ENCODE peak calls at places on chromosomes 1 and 21, in nine cellular contexts. O is body of pancreas, Y is fibroblast of lung, P is adipocyte, U is SK-N-SH, V is lower lobe of right lung, A is tibial artery, X is pancreas, J is HAP-1. I is an unnamed sample. For H3K27me3, the result is how much of the 10 kb centered on the place peaks cover.

GRCh38 chr1:10429868-10430215 is 391 bp upstream of the CENPS start:
- DNase-seq in O (no peak), Y (peak), P (no peak), U (peak), V (no peak), A (no peak), X (no peak), J (no peak), I (no peak)

GRCh38 chr1:50917128-50917795 is 42.8 kb downstream of the FAF1 start:
- DNase-seq in O (no peak), Y (no peak), P (no peak), U (no peak), V (no peak), A (no peak), X (no peak), J (no peak), I (no peak)

GRCh38 chr1:183023146-183023600 is at the start of gene LAMC1:
- DNase-seq in O (peak), Y (peak), P (peak), U (peak), V (peak), A (peak), X (peak), J (peak), I (no peak)

GRCh38 chr1:68116643-68117235 is 66.3 kb upstream of the DIRAS3 start:
- DNase-seq in O (peak), Y (peak), P (peak), U (peak), V (no peak), A (no peak), X (peak), J (peak), I (no peak)

GRCh38 chr1:234214911-234215892 is 158.1 kb upstream of the COA6 start:
- DNase-seq in O (peak), Y (no peak), P (no peak), U (no peak), V (peak), A (no peak), X (peak), J (no peak), I (no peak)

GRCh38 chr1:111596499-111596898 is 23.1 kb upstream of the RAP1A start:
- DNase-seq in O (no peak), Y (no peak), P (no peak), U (no peak), V (no peak), A (no peak), X (no peak), J (no peak), I (no peak)

GRCh38 chr1:39132505-39133339 is 71.8 kb upstream of the MACF1 start:
- DNase-seq in O (peak), Y (peak), P (no peak), U (peak), V (peak), A (peak), X (peak), J (no peak), I (no peak)

GRCh38 chr1:234915923-234916675 is 212.5 kb downstream of the TOMM20 start:
- DNase-seq in O (peak), Y (no peak), P (no peak), U (no peak), V (no peak), A (peak), X (peak), J (peak), I (no peak)

GRCh38 chr1:43464840-43465693 is 11.3 kb upstream of the HYI start:
- DNase-seq in O (no peak), Y (no peak), P (no peak), U (peak), V (no peak), A (no peak), X (no peak), J (no peak), I (no peak)

GRCh38 chr1:109361649-109362048 is 36.1 kb downstream of the SORT1 start:
- DNase-seq in O (no peak), Y (peak), P (no peak), U (no peak), V (no peak), A (no peak), X (no peak), J (no peak), I (no peak)

GRCh38 chr1:51570063-51570720 is 46.7 kb upstream of the OSBPL9 start:
- DNase-seq in O (no peak), Y (no peak), P (no peak), U (no peak), V (no peak), A (no peak), X (no peak), J (no peak), I (no peak)

GRCh38 chr1:31416101-31416736 is 3.2 kb downstream of the SERINC2 start:
- DNase-seq in O (peak), Y (no peak), P (no peak), U (no peak), V (no peak), A (no peak), X (peak), J (no peak), I (no peak)

GRCh38 chr1:169236880-169237279 is 130.4 kb downstream of the ATP1B1 start:
- DNase-seq in O (no peak), Y (no peak), P (no peak), U (no peak), V (no peak), A (no peak), X (no peak), J (no peak), I (no peak)

GRCh38 chr1:85314726-85315125 is 38.3 kb upstream of the BCL10 start:
- DNase-seq in O (no peak), Y (no peak), P (peak), U (no peak), V (no peak), A (no peak), X (no peak), J (no peak), I (no peak)

GRCh38 chr1:27672750-27673112 is 739 bp upstream of the IFI6 start:
- DNase-seq in O (no peak), Y (peak), P (peak), U (no peak), V (no peak), A (no peak), X (no peak), J (no peak), I (no peak)

GRCh38 chr1:228830954-228831481 is 95.7 kb downstream of the RHOU start:
- DNase-seq in O (peak), Y (peak), P (peak), U (no peak), V (no peak), A (no peak), X (no peak), J (no peak), I (no peak)

GRCh38 chr21:36704281-36704957 is 5.5 kb downstream of the SIM2 start:
- DNase-seq in O (no peak), Y (no peak), P (no peak), U (peak), V (no peak), A (no peak), X (no peak), J (no peak), I (peak)

GRCh38 chr1:178693368-178693767 is 31.7 kb upstream of the RALGPS2 start:
- DNase-seq in O (no peak), Y (peak), P (peak), U (no peak), V (no peak), A (no peak), X (no peak), J (no peak), I (no peak)

GRCh38 chr1:93659805-93660479 is 21.7 kb downstream of the BCAR3 start:
- DNase-seq in O (no peak), Y (peak), P (peak), U (peak), V (no peak), A (peak), X (no peak), J (no peak), I (peak)

GRCh38 chr1:81410919-81411318 is 389.8 kb upstream of the ADGRL2 start:
- DNase-seq in O (no peak), Y (no peak), P (no peak), U (no peak), V (no peak), A (no peak), X (no peak), J (no peak), I (no peak)

GRCh38 chr21:31558839-31559367 is 100.6 kb upstream of the SOD1 start:
- DNase-seq in O (peak), Y (peak), P (peak), U (peak), V (peak), A (no peak), X (peak), J (no peak), I (no peak)

GRCh38 chr1:36339215-36339614 is 15.8 kb upstream of the EVA1B start:
- DNase-seq in O (no peak), Y (no peak), P (no peak), U (no peak), V (no peak), A (no peak), X (no peak), J (no peak), I (no peak)

GRCh38 chr1:1342584-1343115 is 6.6 kb downstream of the DVL1 start:
- DNase-seq in O (no peak), Y (no peak), P (no peak), U (no peak), V (no peak), A (no peak), X (no peak), J (no peak), I (no peak)

GRCh38 chr1:173266845-173267244 is 59.7 kb upstream of the TNFSF4 start:
- DNase-seq in O (no peak), Y (no peak), P (no peak), U (no peak), V (no peak), A (no peak), X (no peak), J (no peak), I (no peak)

GRCh38 chr1:201096977-201097856 is 15.0 kb downstream of the CACNA1S start:
- DNase-seq in O (no peak), Y (no peak), P (no peak), U (no peak), V (no peak), A (no peak), X (no peak), J (no peak), I (no peak)

GRCh38 chr1:9345471-9345870 is 52.8 kb downstream of the SPSB1 start:
- DNase-seq in O (peak), Y (no peak), P (no peak), U (no peak), V (no peak), A (no peak), X (peak), J (no peak), I (no peak)

DNA sequence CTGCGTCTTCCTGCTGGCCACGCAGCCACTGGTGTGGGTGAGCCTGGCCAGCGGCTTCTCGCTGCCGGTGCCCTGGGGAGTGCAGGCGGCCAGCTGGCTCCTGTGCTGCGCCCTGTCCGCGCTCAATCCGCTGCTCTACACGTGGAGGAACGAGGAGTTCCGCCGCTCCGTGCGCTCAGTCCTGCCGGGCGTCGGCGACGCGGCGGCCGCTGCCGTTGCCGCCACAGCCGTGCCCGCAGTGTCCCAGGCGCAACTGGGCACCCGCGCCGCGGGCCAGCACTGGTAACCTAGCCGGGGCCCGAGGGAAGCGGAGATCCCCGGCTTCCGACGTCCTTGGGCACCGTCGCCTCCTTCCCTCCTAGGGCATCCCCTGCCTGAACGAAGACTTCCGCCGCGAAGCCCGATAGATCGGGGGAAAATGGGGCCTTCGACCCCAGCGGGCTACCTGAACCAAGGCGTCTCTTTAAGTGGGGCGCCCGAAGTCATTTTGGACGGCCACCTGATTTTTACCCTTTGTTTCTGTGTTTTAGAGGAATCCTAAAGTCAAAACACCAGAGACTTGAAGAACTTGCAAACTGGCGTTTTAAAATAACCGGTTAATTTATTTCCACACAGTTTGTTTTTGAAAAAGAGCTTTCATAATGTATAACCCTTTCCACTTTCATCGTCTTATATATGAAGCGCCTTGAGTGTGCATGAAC is 2.0 kb downstream of the GPR88 start:
- DNase-seq in O (no peak), Y (peak), P (peak), U (peak), V (peak), A (no peak), X (no peak), J (no peak), I (no peak)
- H3K27me3 ChIP-seq in O (under half), Y (under half), P (under half), U (under half), V (under half), A (under half), X (under half), J (under half), I (under half)

DNA sequence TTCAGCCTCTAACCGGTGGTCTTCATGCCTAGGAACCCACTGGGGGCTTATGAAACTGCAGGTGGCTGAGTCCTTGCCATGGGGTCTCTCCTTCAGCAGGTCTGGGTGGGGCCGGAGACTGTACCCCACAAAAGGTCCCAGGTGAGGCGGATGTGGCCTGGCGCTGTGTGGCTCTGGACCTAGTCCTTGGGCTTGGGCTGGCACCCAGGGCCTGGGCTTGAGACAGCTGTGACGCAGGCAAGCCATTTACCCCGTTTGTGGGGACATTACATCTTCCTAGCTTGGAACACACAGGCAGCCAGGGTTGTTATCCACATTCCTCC is 5.9 kb upstream of the SLX9 start:
- DNase-seq in O (no peak), Y (no peak), P (no peak), U (no peak), V (no peak), A (no peak), X (no peak), J (no peak), I (no peak)
- H3K27me3 ChIP-seq in O (under half), Y (under half), P (under half), U (under half), V (half or more), A (under half), X (under half), J (under half), I (under half)

GRCh38 chr1:20183876-20184275 is 2.0 kb upstream of the UBXN10 start:
- DNase-seq in O (no peak), Y (no peak), P (no peak), U (peak), V (no peak), A (no peak), X (no peak), J (no peak), I (no peak)

GRCh38 chr1:20184481-20184900 is 1.4 kb upstream of the UBXN10 start:
- DNase-seq in O (no peak), Y (no peak), P (no peak), U (no peak), V (no peak), A (no peak), X (no peak), J (no peak), I (no peak)

GRCh38 chr1:20184997-20185833 is 681 bp upstream of the UBXN10 start:
- DNase-seq in O (no peak), Y (no peak), P (no peak), U (no peak), V (no peak), A (no peak), X (no peak), J (no peak), I (no peak)

GRCh38 chr1:20180221-20181207 is 5.4 kb upstream of the UBXN10 start:
- DNase-seq in O (no peak), Y (no peak), P (no peak), U (peak), V (no peak), A (no peak), X (no peak), J (no peak), I (no peak)

GRCh38 chr1:20183035-20183434 is 2.9 kb upstream of the UBXN10 start:
- DNase-seq in O (no peak), Y (no peak), P (no peak), U (no peak), V (no peak), A (no peak), X (no peak), J (no peak), I (no peak)
- H3K27me3 ChIP-seq in O (under half), Y (under half), P (half or more), U (under half), V (under half), A (under half), X (under half), J (under half), I (under half)

DNA sequence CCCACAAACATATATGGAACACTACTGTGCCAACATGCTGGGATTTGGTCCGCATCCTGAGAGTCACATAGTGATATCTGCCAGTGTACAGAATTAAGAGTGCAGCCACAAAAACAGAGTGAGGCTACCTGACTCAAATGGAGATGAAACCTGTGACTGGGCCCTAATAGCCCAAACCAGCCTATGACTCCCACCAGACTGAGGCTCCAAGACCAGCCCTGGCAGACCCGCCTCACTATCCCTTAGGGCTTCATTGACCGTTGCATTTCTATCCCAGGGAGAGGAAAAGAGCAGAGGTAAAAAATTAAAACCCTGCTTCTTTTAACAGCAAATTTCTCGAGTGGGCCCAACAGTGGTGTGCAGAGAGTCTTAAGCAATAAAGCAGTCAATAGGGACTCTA is 155.7 kb downstream of the BARHL2 start:
- DNase-seq in O (no peak), Y (no peak), P (no peak), U (no peak), V (no peak), A (no peak), X (no peak), J (no peak), I (no peak)
- H3K27me3 ChIP-seq in O (under half), Y (under half), P (under half), U (under half), V (under half), A (under half), X (under half), J (under half), I (under half)

GRCh38 chr21:37914211-37914900 is 1.9 kb downstream of the KCNJ6 start:
- DNase-seq in O (peak), Y (peak), P (peak), U (peak), V (peak), A (no peak), X (peak), J (no peak), I (no peak)
- H3K27me3 ChIP-seq in O (under half), Y (under half), P (half or more), U (under half), V (half or more), A (under half), X (under half), J (under half), I (under half)

GRCh38 chr1:18816808-18817207 is 42.7 kb downstream of the TAS1R2 start:
- DNase-seq in O (no peak), Y (peak), P (no peak), U (no peak), V (no peak), A (no peak), X (no peak), J (no peak), I (no peak)

GRCh38 chr1:18817316-18817715 is 42.1 kb downstream of the TAS1R2 start:
- DNase-seq in O (no peak), Y (no peak), P (no peak), U (no peak), V (no peak), A (no peak), X (no peak), J (no peak), I (no peak)

GRCh38 chr1:18819211-18819610 is 40.2 kb downstream of the TAS1R2 start:
- DNase-seq in O (no peak), Y (no peak), P (no peak), U (no peak), V (no peak), A (no peak), X (no peak), J (no peak), I (no peak)

GRCh38 chr1:18819986-18820790 is 39.3 kb downstream of the TAS1R2 start:
- DNase-seq in O (no peak), Y (no peak), P (no peak), U (no peak), V (no peak), A (no peak), X (no peak), J (no peak), I (no peak)

GRCh38 chr1:18818036-18818435 is 41.4 kb downstream of the TAS1R2 start:
- DNase-seq in O (no peak), Y (no peak), P (no peak), U (peak), V (no peak), A (no peak), X (no peak), J (no peak), I (no peak)
- H3K27me3 ChIP-seq in O (under half), Y (under half), P (half or more), U (under half), V (under half), A (under half), X (under half), J (under half), I (under half)

DNA sequence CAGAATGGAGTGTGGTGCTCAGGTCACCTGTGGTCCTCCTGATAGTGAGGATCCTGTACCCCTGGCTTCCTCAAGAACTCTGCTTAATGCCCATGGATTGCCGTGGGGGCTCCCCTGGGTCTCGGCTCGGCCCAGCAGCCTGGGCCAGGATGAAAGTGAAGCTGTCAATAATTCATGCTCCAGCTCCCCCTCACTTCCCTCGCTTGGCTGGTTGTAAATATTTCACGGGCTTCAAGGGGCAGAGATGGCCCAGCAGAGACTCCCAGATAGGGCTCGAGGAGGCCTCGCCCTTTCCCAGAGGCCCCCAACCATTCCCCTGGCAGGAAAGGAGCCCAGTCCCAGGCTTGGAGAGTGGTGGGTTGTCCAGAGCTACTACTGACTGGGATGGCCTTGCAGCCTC is 42.7 kb upstream of the KCNA10 start:
- DNase-seq in O (no peak), Y (no peak), P (no peak), U (no peak), V (no peak), A (no peak), X (no peak), J (no peak), I (no peak)
- H3K27me3 ChIP-seq in O (under half), Y (under half), P (half or more), U (under half), V (under half), A (under half), X (under half), J (under half), I (under half)

GRCh38 chr1:150233359-150234308 is 2.3 kb downstream of the ANP32E start:
- DNase-seq in O (no peak), Y (peak), P (peak), U (no peak), V (no peak), A (peak), X (no peak), J (peak), I (no peak)
- H3K27me3 ChIP-seq in O (under half), Y (under half), P (under half), U (under half), V (under half), A (under half), X (under half), J (under half), I (under half)

I was measured in vagina.